ENCODE peak calls at places on chromosomes 3 and 15, in six cellular contexts. One of them, this sample, is unnamed.

GRCh38 chr15:56532766-56533455 is 68.0 kb upstream of the MNS1 start:
- DNase-seq in epithelial cell of proximal tubule: no peak
- DNase-seq in adrenal gland: no peak
- DNase-seq in A549: no peak
- DNase-seq in cardiac muscle cell: no peak
- DNase-seq in suprapubic skin: no peak
- DNase-seq in this sample: no peak

GRCh38 chr3:126473292-126474168 is 2.2 kb downstream of the ZXDC start:
- DNase-seq in epithelial cell of proximal tubule: no peak
- DNase-seq in adrenal gland: no peak
- DNase-seq in A549: no peak
- DNase-seq in cardiac muscle cell: no peak
- DNase-seq in suprapubic skin: no peak
- DNase-seq in this sample: no peak

GRCh38 chr15:38253448-38253847 is 812 bp downstream of the SPRED1 start:
- DNase-seq in epithelial cell of proximal tubule: peak
- DNase-seq in adrenal gland: peak
- DNase-seq in A549: peak
- DNase-seq in cardiac muscle cell: peak
- DNase-seq in suprapubic skin: no peak
- DNase-seq in this sample: no peak

GRCh38 chr3:194870394-194871110 is 184.9 kb downstream of the FAM43A start:
- DNase-seq in epithelial cell of proximal tubule: no peak
- DNase-seq in adrenal gland: peak
- DNase-seq in A549: peak
- DNase-seq in cardiac muscle cell: peak
- DNase-seq in suprapubic skin: peak
- DNase-seq in this sample: no peak

GRCh38 chr3:30644615-30645014 is 38.2 kb downstream of the TGFBR2 start:
- DNase-seq in epithelial cell of proximal tubule: peak
- DNase-seq in adrenal gland: peak
- DNase-seq in A549: no peak
- DNase-seq in cardiac muscle cell: peak
- DNase-seq in suprapubic skin: peak
- DNase-seq in this sample: no peak

GRCh38 chr15:57345584-57345983 is 30.7 kb upstream of the CGNL1 start:
- DNase-seq in epithelial cell of proximal tubule: no peak
- DNase-seq in adrenal gland: no peak
- DNase-seq in A549: peak
- DNase-seq in cardiac muscle cell: peak
- DNase-seq in suprapubic skin: no peak
- DNase-seq in this sample: no peak

GRCh38 chr15:29571728-29572454 is 250.4 kb downstream of the TJP1 start:
- DNase-seq in epithelial cell of proximal tubule: no peak
- DNase-seq in adrenal gland: peak
- DNase-seq in A549: peak
- DNase-seq in cardiac muscle cell: peak
- DNase-seq in suprapubic skin: no peak
- DNase-seq in this sample: no peak

GRCh38 chr3:34067442-34068130 is 269.2 kb downstream of the PDCD6IP start:
- DNase-seq in epithelial cell of proximal tubule: no peak
- DNase-seq in adrenal gland: no peak
- DNase-seq in A549: no peak
- DNase-seq in cardiac muscle cell: no peak
- DNase-seq in suprapubic skin: no peak
- DNase-seq in this sample: no peak

GRCh38 chr15:100712226-100712625 is 109.8 kb downstream of the ASB7 start:
- DNase-seq in epithelial cell of proximal tubule: no peak
- DNase-seq in adrenal gland: no peak
- DNase-seq in A549: no peak
- DNase-seq in cardiac muscle cell: peak
- DNase-seq in suprapubic skin: no peak
- DNase-seq in this sample: no peak

GRCh38 chr3:84692261-84692660 is 266.5 kb upstream of the CADM2 start:
- DNase-seq in epithelial cell of proximal tubule: no peak
- DNase-seq in adrenal gland: no peak
- DNase-seq in A549: peak
- DNase-seq in cardiac muscle cell: no peak
- DNase-seq in suprapubic skin: no peak
- DNase-seq in this sample: no peak
- TF ChIP-seq CTCF in epithelial cell of proximal tubule: no peak
- TF ChIP-seq CTCF in adrenal gland: no peak
- TF ChIP-seq CTCF in A549: no peak
- TF ChIP-seq CTCF in cardiac muscle cell: no peak
- TF ChIP-seq CTCF in suprapubic skin: no peak
- TF ChIP-seq CTCF in this sample: no peak

DNA sequence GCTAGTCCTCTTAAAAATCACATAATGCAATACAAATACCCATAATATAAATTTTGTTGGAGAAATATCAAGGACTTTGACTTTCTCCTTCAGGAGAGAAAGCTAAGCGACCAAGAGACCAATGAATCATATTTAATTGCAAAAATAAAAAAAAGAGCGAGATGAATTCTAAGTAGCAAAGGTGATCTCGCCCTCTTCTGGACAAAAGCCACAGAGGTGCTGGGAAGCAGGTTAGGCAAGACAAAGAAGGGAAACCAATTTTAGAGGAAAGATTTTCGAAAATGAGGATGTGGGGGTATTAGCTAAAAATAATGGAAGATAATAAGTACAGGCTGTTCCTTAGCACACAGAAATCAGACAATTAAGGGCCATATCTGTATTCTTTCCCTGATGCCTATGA is 111.4 kb upstream of the PLAAT1 start:
- DNase-seq in epithelial cell of proximal tubule: no peak
- DNase-seq in adrenal gland: no peak
- DNase-seq in A549: peak
- DNase-seq in cardiac muscle cell: no peak
- DNase-seq in suprapubic skin: no peak
- DNase-seq in this sample: no peak
- TF ChIP-seq CTCF in epithelial cell of proximal tubule: no peak
- TF ChIP-seq CTCF in adrenal gland: no peak
- TF ChIP-seq CTCF in A549: peak
- TF ChIP-seq CTCF in cardiac muscle cell: no peak
- TF ChIP-seq CTCF in suprapubic skin: no peak
- TF ChIP-seq CTCF in this sample: no peak

DNA sequence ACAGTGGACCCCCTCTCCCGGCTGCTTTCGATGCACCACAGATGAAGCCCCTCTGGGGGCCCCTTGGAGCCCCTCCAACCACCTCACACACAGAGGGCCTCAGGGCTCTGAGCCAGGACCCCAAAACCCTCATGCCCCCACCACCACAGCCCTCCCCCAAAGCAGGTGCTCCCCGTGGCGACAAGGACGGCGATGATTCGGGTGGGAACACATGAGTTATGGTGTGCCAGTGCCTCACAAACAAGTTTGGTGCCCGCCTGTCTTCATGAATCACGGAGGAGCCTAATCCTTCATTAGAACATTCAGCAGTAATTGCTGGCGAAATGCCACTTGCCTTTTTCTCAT is 157.3 kb downstream of the TLE3 start:
- DNase-seq in epithelial cell of proximal tubule: no peak
- DNase-seq in adrenal gland: no peak
- DNase-seq in A549: no peak
- DNase-seq in cardiac muscle cell: no peak
- DNase-seq in suprapubic skin: no peak
- DNase-seq in this sample: no peak
- TF ChIP-seq CTCF in epithelial cell of proximal tubule: no peak
- TF ChIP-seq CTCF in adrenal gland: no peak
- TF ChIP-seq CTCF in A549: no peak
- TF ChIP-seq CTCF in cardiac muscle cell: no peak
- TF ChIP-seq CTCF in suprapubic skin: no peak
- TF ChIP-seq CTCF in this sample: no peak

DNA sequence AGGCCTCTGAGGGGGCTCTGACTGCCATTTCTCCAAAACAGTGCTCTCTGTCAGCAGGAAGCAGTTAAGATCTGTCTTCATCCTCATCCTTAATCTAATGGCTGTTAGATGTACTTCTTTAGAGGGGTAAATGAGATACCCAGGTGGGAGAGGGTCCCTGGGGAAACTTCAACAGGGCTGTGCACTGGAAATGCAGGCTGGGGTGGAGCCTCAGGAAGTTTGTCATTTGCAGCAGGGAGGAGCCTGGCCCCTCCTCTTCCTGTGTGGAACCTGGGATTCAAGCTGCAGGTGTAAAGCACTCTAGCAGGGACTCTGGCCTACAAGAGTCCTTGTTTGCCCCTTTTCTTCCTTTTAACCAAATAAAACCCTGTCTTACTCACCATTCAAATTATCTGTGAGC is 1173.6 kb downstream of the OTOL1 start:
- DNase-seq in epithelial cell of proximal tubule: no peak
- DNase-seq in adrenal gland: no peak
- DNase-seq in A549: no peak
- DNase-seq in cardiac muscle cell: no peak
- DNase-seq in suprapubic skin: no peak
- DNase-seq in this sample: no peak
- TF ChIP-seq CTCF in epithelial cell of proximal tubule: no peak
- TF ChIP-seq CTCF in adrenal gland: no peak
- TF ChIP-seq CTCF in A549: no peak
- TF ChIP-seq CTCF in cardiac muscle cell: no peak
- TF ChIP-seq CTCF in suprapubic skin: no peak
- TF ChIP-seq CTCF in this sample: no peak

GRCh38 chr3:172125053-172125452 is 85.7 kb downstream of the FNDC3B start:
- DNase-seq in epithelial cell of proximal tubule: no peak
- DNase-seq in adrenal gland: no peak
- DNase-seq in A549: no peak
- DNase-seq in cardiac muscle cell: no peak
- DNase-seq in suprapubic skin: no peak
- DNase-seq in this sample: no peak
- TF ChIP-seq CTCF in epithelial cell of proximal tubule: peak
- TF ChIP-seq CTCF in adrenal gland: no peak
- TF ChIP-seq CTCF in A549: no peak
- TF ChIP-seq CTCF in cardiac muscle cell: no peak
- TF ChIP-seq CTCF in suprapubic skin: no peak
- TF ChIP-seq CTCF in this sample: peak